ENCODE peak calls at places on chromosomes 16 and 17, in five cellular contexts. H is adrenal gland, C is esophagus squamous epithelium, Q is fibroblast of lung, M is PC-3. W is an unnamed sample.

GRCh38 chr16:69701866-69702265 is 24.5 kb downstream of the NQO1 start:
- DNase-seq in H (no peak), Q (no peak), C (no peak), M (no peak), W (no peak)

GRCh38 chr17:42913527-42913926 is 12.9 kb downstream of the G6PC1 start:
- DNase-seq in Q (peak), C (no peak), H (no peak), M (peak), W (no peak)

GRCh38 chr16:19900590-19900989 is 15.9 kb upstream of the GPRC5B start:
- DNase-seq in M (no peak), Q (no peak), C (no peak), H (no peak), W (no peak)

GRCh38 chr17:62750502-62751349 is 57.4 kb downstream of the MARCHF10 start:
- DNase-seq in C (no peak), H (no peak), M (peak), Q (no peak), W (peak)

GRCh38 chr17:33786478-33786877 is 468.6 kb upstream of the CCL2 start:
- DNase-seq in M (no peak), C (no peak), Q (no peak), H (peak), W (no peak)

GRCh38 chr16:25138130-25138529 is 26.6 kb downstream of the LCMT1 start:
- DNase-seq in C (no peak), M (no peak), H (no peak), Q (no peak), W (no peak)

GRCh38 chr17:28861393-28862203 is 6.8 kb downstream of the ERAL1 start:
- DNase-seq in C (no peak), M (no peak), Q (no peak), H (no peak), W (no peak)

GRCh38 chr17:57293077-57293476 is 36.8 kb downstream of the MSI2 start:
- DNase-seq in H (no peak), Q (no peak), C (no peak), M (no peak), W (peak)

GRCh38 chr17:65417406-65418221 is 143.8 kb downstream of the AXIN2 start:
- DNase-seq in H (no peak), M (no peak), C (no peak), Q (peak), W (no peak)

GRCh38 chr17:15279011-15279477 is 13.9 kb upstream of the PMP22 start:
- DNase-seq in Q (peak), C (no peak), M (peak), H (no peak), W (peak)

GRCh38 chr17:72182256-72182890 is 61.6 kb downstream of the SOX9 start:
- DNase-seq in Q (no peak), M (peak), C (no peak), H (no peak), W (no peak)

GRCh38 chr17:8955560-8955959 is 9.9 kb downstream of the PIK3R5 start:
- DNase-seq in H (no peak), M (no peak), C (no peak), Q (no peak), W (no peak)

GRCh38 chr16:86994651-86995171 is 322.5 kb downstream of the C16orf95 start:
- DNase-seq in Q (peak), M (peak), C (no peak), H (no peak), W (peak)

GRCh38 chr16:57319646-57320045 is 35.2 kb upstream of the PLLP start:
- DNase-seq in H (no peak), C (no peak), Q (no peak), M (no peak), W (no peak)

GRCh38 chr17:38980455-38981217 is 13.4 kb upstream of the FBXO47 start:
- DNase-seq in Q (peak), C (no peak), M (no peak), H (no peak), W (no peak)

GRCh38 chr16:84423416-84423837 is 55.1 kb downstream of the ATP2C2 start:
- DNase-seq in H (no peak), C (no peak), M (peak), Q (peak), W (peak)

GRCh38 chr17:37098910-37099664 is 150.3 kb downstream of the AATF start:
- DNase-seq in C (no peak), M (peak), Q (no peak), H (no peak), W (no peak)

GRCh38 chr17:65389426-65389825 is 172.0 kb downstream of the AXIN2 start:
- DNase-seq in H (no peak), Q (no peak), M (peak), C (no peak), W (no peak)

GRCh38 chr17:7825206-7825980 is 8.6 kb upstream of the KDM6B start:
- DNase-seq in H (no peak), M (peak), Q (no peak), C (no peak), W (no peak)

GRCh38 chr16:75195811-75196790 is 10.9 kb downstream of the CTRB2 start:
- DNase-seq in Q (no peak), H (no peak), M (no peak), C (no peak), W (no peak)

GRCh38 chr17:74763565-74764387 is 12.4 kb downstream of the NAT9 start:
- DNase-seq in C (no peak), Q (no peak), M (no peak), H (no peak), W (no peak)

GRCh38 chr16:77696149-77696548 is 26.2 kb upstream of the NUDT7 start:
- DNase-seq in Q (no peak), M (no peak), C (no peak), H (no peak), W (no peak)

GRCh38 chr17:65918450-65918849 is 273.5 kb downstream of the CEP112 start:
- DNase-seq in M (no peak), Q (no peak), C (no peak), H (no peak), W (no peak)

GRCh38 chr17:29368926-29369325 is 21.2 kb upstream of the TAOK1 start:
- DNase-seq in Q (no peak), C (no peak), H (no peak), M (no peak), W (no peak)

GRCh38 chr17:47906443-47906842 is 10.4 kb downstream of the SP2 start:
- DNase-seq in M (no peak), Q (no peak), H (no peak), C (no peak), W (no peak)

GRCh38 chr17:36544049-36544319 is 735 bp upstream of the GGNBP2 start:
- DNase-seq in Q (no peak), M (peak), H (peak), C (no peak), W (peak)

GRCh38 chr16:23424292-23424958 is 28.6 kb downstream of the COG7 start:
- DNase-seq in M (peak), Q (peak), C (no peak), H (no peak), W (peak)

GRCh38 chr16:14579266-14579665 is 50.8 kb downstream of the PARN start:
- DNase-seq in H (no peak), Q (no peak), C (no peak), M (peak), W (no peak)

GRCh38 chr16:966035-966434 is 4.7 kb downstream of the LMF1 start:
- DNase-seq in H (no peak), M (no peak), Q (no peak), C (no peak), W (no peak)

GRCh38 chr16:58615280-58615679 is 14.3 kb downstream of the CNOT1 start:
- DNase-seq in Q (peak), C (no peak), M (no peak), H (no peak), W (no peak)

GRCh38 chr17:44733753-44734152 is 25.0 kb upstream of the ADAM11 start:
- DNase-seq in Q (no peak), C (no peak), H (no peak), M (peak), W (peak)

GRCh38 chr16:64983983-64984382 is 137.9 kb downstream of the CDH11 start:
- DNase-seq in C (no peak), M (peak), H (no peak), Q (peak), W (peak)

GRCh38 chr16:24988593-24989338 is 26.4 kb downstream of the ARHGAP17 start:
- DNase-seq in H (no peak), C (no peak), Q (peak), M (peak), W (no peak)

GRCh38 chr16:22296225-22297113 is 740 bp upstream of the POLR3E start:
- DNase-seq in Q (peak), C (no peak), H (no peak), M (no peak), W (no peak)

GRCh38 chr16:60142991-60143705 is 1409.0 kb upstream of the GOT2 start:
- DNase-seq in M (no peak), Q (no peak), H (no peak), C (no peak), W (peak)

GRCh38 chr17:57365420-57365819 is 109.1 kb downstream of the MSI2 start:
- DNase-seq in M (no peak), Q (no peak), H (no peak), C (no peak), W (no peak)

GRCh38 chr16:22122239-22122638 is 29.9 kb downstream of the VWA3A start:
- DNase-seq in Q (no peak), C (no peak), H (no peak), M (no peak), W (no peak)

DNA sequence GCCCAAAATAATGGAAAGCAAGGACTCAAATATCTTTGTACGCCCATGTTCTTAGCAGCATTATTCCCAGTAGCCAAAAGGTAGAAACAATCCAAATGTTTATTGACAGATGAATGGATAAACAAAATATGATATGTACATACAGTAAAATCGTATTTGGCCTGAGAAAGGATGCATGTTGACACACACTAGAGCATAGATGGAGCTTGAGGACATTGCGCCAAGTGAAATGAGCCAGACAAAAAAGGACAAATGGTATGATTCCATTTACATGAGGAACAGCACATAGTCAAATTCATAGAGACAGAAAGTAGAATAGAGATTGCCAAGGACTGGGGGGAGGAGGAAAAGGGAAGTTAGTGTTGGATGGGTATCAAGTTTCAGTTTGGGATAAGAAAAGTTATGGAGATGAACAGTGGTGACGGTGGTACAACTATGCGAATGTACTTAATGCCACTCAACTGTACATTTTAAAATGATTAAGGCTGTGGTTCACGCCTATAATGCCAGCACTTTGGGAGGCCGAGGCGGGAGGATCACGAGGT is 48.0 kb downstream of the COPRS start:
- DNase-seq in M (no peak), Q (peak), H (no peak), C (no peak), W (no peak)
- H3K27ac ChIP-seq in M (no peak), Q (no peak), H (no peak), C (no peak), W (no peak)

GRCh38 chr16:2858245-2859025 is 465 bp upstream of the PRSS22 start:
- DNase-seq in C (no peak), Q (no peak), M (peak), H (no peak), W (peak)
- TF ChIP-seq CTCF in C (no peak), Q (no peak), M (no peak), H (no peak), W (no peak)

GRCh38 chr17:50053654-50053960 is 2.3 kb upstream of the ITGA3 start:
- DNase-seq in C (no peak), M (no peak), Q (no peak), H (no peak), W (no peak)
- H3K27ac ChIP-seq in C (no peak), M (peak), Q (no peak), H (peak), W (peak)

DNA sequence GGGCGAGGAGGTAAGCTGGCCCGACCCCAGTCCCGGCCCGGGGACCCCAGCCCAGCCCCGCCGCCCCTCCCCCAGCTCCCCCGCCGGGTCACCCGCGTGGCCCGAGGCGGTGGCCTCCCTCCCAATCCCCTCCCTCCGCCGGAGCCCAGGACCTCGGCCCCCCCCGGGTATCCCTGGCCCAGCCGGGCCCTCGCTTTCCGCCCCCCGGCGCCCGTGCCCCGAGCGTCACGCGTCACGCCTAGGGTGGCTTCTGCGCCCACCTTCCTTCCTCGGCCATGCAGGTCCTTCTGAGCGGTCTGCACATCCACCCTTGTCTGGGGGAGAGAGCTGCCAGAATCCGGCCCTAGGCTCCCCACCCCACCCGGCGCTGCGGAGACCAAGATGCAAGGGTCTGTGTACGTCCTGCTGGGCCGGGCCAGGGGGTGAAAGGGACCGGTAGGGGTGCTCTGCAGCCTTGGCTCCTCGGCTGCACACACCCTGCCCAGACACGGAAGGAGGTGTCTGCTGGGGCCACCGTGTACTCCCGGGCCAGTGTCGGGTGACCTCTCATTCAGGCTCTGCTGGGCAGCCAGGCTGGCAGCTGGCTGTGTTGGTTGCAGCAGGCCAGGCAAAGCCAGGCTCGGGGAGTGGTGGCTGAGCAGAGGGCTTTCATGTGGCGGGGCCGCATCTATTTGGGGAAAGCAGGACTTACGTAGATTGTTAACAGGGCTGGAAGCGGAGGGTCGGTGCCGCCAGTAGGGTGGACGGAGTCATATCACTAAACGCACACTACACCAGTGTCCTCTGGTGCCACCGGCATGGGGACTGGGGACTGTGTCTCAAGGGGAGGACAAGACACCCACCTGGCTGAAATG is 754 bp downstream of the RAB11FIP4 start:
- DNase-seq in Q (no peak), M (no peak), C (no peak), H (no peak), W (no peak)
- TF ChIP-seq CTCF in Q (no peak), M (no peak), C (no peak), H (no peak), W (no peak)

DNA sequence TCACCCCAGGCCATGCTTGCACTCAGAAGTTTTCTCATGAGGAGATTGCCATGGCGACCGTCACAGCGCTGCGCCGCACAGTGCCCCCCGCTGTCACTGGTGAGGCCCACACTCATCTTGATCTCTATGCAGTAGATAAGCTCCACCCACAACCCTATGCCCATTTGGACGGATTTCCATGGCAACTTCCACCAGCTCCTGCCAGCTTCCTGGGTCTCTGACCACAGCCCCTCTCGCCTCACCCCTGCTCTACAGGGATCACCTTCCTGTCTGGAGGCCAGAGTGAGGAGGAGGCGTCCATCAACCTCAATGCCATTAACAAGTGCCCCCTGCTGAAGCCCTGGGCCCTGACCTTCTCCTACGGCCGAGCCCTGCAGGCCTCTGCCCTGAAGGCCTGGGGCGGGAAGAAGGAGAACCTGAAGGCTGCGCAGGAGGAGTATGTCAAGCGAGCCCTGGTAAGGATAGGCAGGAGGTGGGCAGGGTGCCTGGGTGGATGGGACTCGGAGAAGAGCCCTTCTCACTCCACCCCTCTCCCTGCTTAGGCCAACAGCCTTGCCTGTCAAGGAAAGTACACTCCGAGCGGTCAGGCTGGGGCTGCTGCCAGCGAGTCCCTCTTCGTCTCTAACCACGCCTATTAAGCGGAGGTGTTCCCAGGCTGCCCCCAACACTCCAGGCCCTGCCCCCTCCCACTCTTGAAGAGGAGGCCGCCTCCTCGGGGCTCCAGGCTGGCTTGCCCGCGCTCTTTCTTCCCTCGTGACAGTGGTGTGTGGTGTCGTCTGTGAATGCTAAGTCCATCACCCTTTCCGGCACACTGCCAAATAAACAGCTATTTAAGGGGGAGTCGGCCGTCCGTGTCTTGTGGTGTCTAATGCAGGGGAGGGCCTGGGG is 4.3 kb downstream of the ALDOA start:
- DNase-seq in M (no peak), Q (no peak), H (no peak), C (no peak), W (no peak)
- H3K27ac ChIP-seq in M (no peak), Q (peak), H (peak), C (no peak), W (peak)

DNA sequence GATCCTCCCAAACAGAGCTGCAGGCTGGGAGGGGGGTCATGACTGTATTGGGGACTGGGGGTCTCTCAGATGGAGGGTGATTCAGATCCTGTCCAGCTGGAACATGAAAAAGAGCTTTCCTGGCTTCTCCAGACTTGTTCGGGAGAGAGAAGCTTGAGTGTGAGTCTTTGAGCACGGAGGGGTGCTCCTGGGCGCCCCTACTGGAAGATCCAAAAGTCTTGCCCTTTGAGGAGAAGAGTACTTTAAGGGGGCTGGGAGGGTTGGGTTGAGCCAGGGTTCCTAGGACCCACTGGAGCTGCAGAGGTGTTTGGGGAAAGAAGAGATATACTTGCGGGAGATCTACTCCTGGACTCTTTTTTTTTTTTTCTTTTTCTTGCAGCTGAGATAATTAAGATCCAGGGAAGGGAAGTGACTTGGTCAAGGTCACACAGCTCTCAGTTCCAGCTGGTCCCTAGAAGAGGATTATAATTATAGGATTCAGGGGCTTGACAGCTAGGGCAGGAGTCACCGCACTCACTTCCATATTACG is 8.4 kb downstream of the RARA start:
- DNase-seq in Q (peak), C (no peak), M (peak), H (no peak), W (peak)
- TF ChIP-seq CTCF in Q (peak), C (peak), M (peak), H (peak), W (peak)

DNA sequence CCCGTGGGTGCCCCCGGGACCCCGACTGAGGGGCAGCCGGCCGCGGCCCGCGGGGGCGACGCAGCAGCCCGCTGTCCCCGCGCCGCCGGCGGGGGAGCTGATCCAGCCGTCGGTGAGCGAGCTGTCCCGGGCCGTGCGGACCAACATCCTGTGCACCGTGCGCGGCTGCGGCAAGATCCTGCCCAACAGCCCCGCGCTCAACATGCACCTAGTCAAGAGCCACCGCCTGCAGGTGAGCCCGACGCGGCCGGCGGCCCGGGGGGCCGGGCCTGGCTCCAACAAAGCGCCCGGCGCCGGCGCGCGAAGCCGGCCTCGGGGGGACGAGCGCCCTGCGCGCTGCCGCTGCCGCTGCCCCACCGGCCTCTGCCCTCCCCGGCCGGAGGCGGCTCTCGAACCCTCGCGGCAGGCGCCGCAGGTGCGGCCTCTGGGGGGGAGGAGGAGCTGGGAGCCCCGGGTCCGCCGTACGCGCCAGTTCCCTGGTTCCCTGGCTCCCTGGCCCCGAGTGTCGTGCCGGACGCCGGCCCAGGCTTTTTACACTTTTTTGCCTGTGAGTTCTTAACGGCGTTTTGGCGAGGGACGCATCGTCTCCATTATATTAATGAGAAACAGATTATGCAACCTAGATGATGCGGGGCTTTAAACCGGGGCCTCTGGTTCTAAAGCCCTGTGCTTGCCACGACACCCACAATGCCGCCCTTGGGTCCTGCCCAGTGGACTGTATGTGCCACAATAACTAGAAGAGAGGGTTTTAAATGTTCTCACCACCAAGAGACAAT is 521 bp downstream of the ATMIN start:
- DNase-seq in C (no peak), M (peak), Q (peak), H (peak), W (peak)
- H3K27ac ChIP-seq in C (peak), M (no peak), Q (peak), H (peak), W (peak)